ENCODE peak calls at places on chromosome 12, in ten cellular contexts. N is HCT116, D is A549, I is upper lobe of left lung, S is transverse colon, P is right lobe of liver, A is foreskin fibroblast, R is AG10803, G is neural progenitor cell, E is stomach. M is an unnamed sample.

GRCh38 chr12:1878695-1879094 is 39.8 kb downstream of the CACNA2D4 start:
- DNase-seq in E (no peak), S (no peak), D (no peak), G (no peak), A (no peak), P (no peak), N (no peak), I (no peak), R (no peak), M (peak)

GRCh38 chr12:264269-264668 is 1.6 kb upstream of the SLC6A13 start:
- DNase-seq in S (no peak), P (no peak), E (no peak), I (no peak), D (no peak), R (no peak), A (no peak), G (no peak), N (no peak), M (no peak)

GRCh38 chr12:1533205-1533601 is 61.2 kb downstream of the FBXL14 start:
- DNase-seq in R (peak), I (no peak), D (no peak), E (no peak), A (peak), N (no peak), P (no peak), G (no peak), S (no peak), M (no peak)

GRCh38 chr12:102417055-102417454 is 63.3 kb downstream of the IGF1 start:
- DNase-seq in P (peak), A (no peak), S (no peak), R (no peak), I (no peak), G (no peak), E (no peak), D (no peak), N (no peak), M (no peak)

GRCh38 chr12:115251727-115252126 is 567.8 kb upstream of the TBX3 start:
- DNase-seq in A (no peak), N (no peak), P (no peak), R (no peak), S (no peak), E (no peak), G (no peak), I (no peak), D (no peak), M (no peak)

GRCh38 chr12:120971299-120972180 is 6.8 kb upstream of the HNF1A start:
- DNase-seq in S (no peak), D (peak), P (no peak), R (peak), E (no peak), G (peak), N (peak), A (peak), I (no peak), M (no peak)

GRCh38 chr12:66137937-66138336 is 7.4 kb upstream of the LLPH start:
- DNase-seq in A (no peak), I (no peak), D (no peak), P (no peak), N (no peak), R (no peak), E (no peak), S (no peak), G (no peak), M (no peak)

GRCh38 chr12:82645414-82645813 is 41.3 kb upstream of the TMTC2 start:
- DNase-seq in A (no peak), N (no peak), I (no peak), G (no peak), S (no peak), D (no peak), R (no peak), E (no peak), P (no peak), M (no peak)

GRCh38 chr12:111024205-111024794 is 103.9 kb upstream of the MYL2 start:
- DNase-seq in S (peak), G (peak), P (peak), I (peak), D (peak), E (peak), N (peak), R (peak), A (peak), M (no peak)

GRCh38 chr12:28905220-28905940 is 243.7 kb upstream of the FAR2 start:
- DNase-seq in S (no peak), A (peak), G (no peak), I (no peak), P (no peak), E (no peak), D (no peak), N (no peak), R (no peak), M (no peak)

GRCh38 chr12:116390656-116391335 is 113.3 kb upstream of the MED13L start:
- DNase-seq in G (no peak), E (peak), N (no peak), S (no peak), R (no peak), D (no peak), P (no peak), I (no peak), A (no peak), M (no peak)

GRCh38 chr12:15278816-15279658 is 43.3 kb upstream of the PTPRO start:
- DNase-seq in P (no peak), D (no peak), N (no peak), S (peak), A (peak), E (peak), I (peak), R (peak), G (no peak), M (no peak)

GRCh38 chr12:112850343-112850742 is 56.4 kb upstream of the OAS1 start:
- DNase-seq in N (no peak), I (no peak), A (no peak), E (no peak), D (no peak), R (no peak), G (no peak), S (no peak), P (no peak), M (no peak)

GRCh38 chr12:125493704-125494308 is 428.6 kb downstream of the AACS start:
- DNase-seq in S (no peak), E (no peak), G (no peak), P (no peak), I (no peak), R (no peak), A (no peak), N (no peak), D (no peak), M (no peak)
- TF ChIP-seq CTCF in S (no peak), E (no peak), G (no peak), P (no peak), I (no peak), R (no peak), A (no peak), N (no peak), D (no peak), M (no peak)

GRCh38 chr12:56601503-56601902 is 28.6 kb downstream of the BAZ2A start:
- DNase-seq in A (no peak), I (no peak), N (no peak), D (peak), S (peak), E (no peak), P (no peak), R (no peak), G (no peak), M (no peak)
- TF ChIP-seq CTCF in A (no peak), I (no peak), N (no peak), D (peak), S (no peak), E (peak), P (no peak), R (peak), G (peak), M (no peak)

GRCh38 chr12:62021808-62022207 is 238.4 kb upstream of the USP15 start:
- DNase-seq in G (no peak), I (no peak), D (no peak), A (no peak), R (no peak), P (no peak), S (no peak), N (no peak), E (no peak), M (no peak)
- TF ChIP-seq CTCF in G (peak), I (no peak), D (peak), A (no peak), R (no peak), P (no peak), S (no peak), N (no peak), E (no peak), M (no peak)

GRCh38 chr12:39365364-39366001 is 77.4 kb downstream of the KIF21A start:
- DNase-seq in E (no peak), N (no peak), G (no peak), R (no peak), A (peak), I (no peak), S (no peak), P (no peak), D (no peak), M (no peak)
- TF ChIP-seq CTCF in E (peak), N (peak), G (peak), R (peak), A (no peak), I (no peak), S (no peak), P (peak), D (peak), M (peak)

GRCh38 chr12:79423560-79423959 is 267.2 kb downstream of the PAWR start:
- DNase-seq in D (no peak), S (no peak), P (no peak), N (no peak), E (no peak), R (peak), I (no peak), A (no peak), G (no peak), M (no peak)

GRCh38 chr12:79421236-79421740 is 269.5 kb downstream of the PAWR start:
- DNase-seq in D (no peak), S (no peak), N (no peak), P (no peak), I (no peak), G (no peak), R (no peak), E (no peak), A (no peak), M (no peak)

GRCh38 chr12:79422060-79422812 is 268.5 kb downstream of the PAWR start:
- DNase-seq in D (no peak), I (no peak), S (no peak), P (no peak), G (no peak), A (no peak), R (peak), N (no peak), E (no peak), M (no peak)

GRCh38 chr12:79424109-79424721 is 266.5 kb downstream of the PAWR start:
- DNase-seq in A (peak), P (no peak), I (no peak), N (no peak), G (peak), R (peak), S (no peak), E (no peak), D (peak), M (no peak)

GRCh38 chr12:79420146-79420618 is 270.6 kb downstream of the PAWR start:
- DNase-seq in E (no peak), R (peak), D (peak), N (peak), G (peak), S (no peak), I (no peak), P (no peak), A (peak), M (no peak)
- TF ChIP-seq CTCF in E (peak), R (peak), D (peak), N (peak), G (peak), S (peak), I (no peak), P (peak), A (peak), M (peak)

GRCh38 chr12:9319044-9319841 is 111.0 kb upstream of the PZP start:
- DNase-seq in G (peak), N (no peak), I (no peak), P (no peak), S (no peak), D (no peak), R (no peak), E (no peak), A (peak), M (no peak)
- TF ChIP-seq CTCF in G (no peak), N (no peak), I (no peak), P (peak), S (no peak), D (no peak), R (no peak), E (no peak), A (no peak), M (no peak)

GRCh38 chr12:52950553-52950952 is 1.6 kb downstream of the KRT18 start:
- DNase-seq in R (no peak), G (no peak), I (no peak), D (no peak), A (no peak), S (no peak), P (no peak), N (no peak), E (no peak), M (no peak)

GRCh38 chr12:52951640-52952039 is 2.7 kb downstream of the KRT18 start:
- DNase-seq in D (no peak), G (no peak), S (no peak), R (no peak), I (no peak), E (no peak), P (no peak), N (no peak), A (no peak), M (no peak)

GRCh38 chr12:52951126-52951525 is 2.2 kb downstream of the KRT18 start:
- DNase-seq in R (no peak), N (no peak), A (no peak), P (no peak), S (no peak), G (no peak), E (no peak), I (no peak), D (no peak), M (no peak)

GRCh38 chr12:52953181-52953841 is 4.4 kb downstream of the KRT18 start:
- DNase-seq in A (no peak), E (no peak), G (no peak), N (no peak), P (no peak), R (no peak), S (no peak), I (no peak), D (no peak), M (no peak)

DNA sequence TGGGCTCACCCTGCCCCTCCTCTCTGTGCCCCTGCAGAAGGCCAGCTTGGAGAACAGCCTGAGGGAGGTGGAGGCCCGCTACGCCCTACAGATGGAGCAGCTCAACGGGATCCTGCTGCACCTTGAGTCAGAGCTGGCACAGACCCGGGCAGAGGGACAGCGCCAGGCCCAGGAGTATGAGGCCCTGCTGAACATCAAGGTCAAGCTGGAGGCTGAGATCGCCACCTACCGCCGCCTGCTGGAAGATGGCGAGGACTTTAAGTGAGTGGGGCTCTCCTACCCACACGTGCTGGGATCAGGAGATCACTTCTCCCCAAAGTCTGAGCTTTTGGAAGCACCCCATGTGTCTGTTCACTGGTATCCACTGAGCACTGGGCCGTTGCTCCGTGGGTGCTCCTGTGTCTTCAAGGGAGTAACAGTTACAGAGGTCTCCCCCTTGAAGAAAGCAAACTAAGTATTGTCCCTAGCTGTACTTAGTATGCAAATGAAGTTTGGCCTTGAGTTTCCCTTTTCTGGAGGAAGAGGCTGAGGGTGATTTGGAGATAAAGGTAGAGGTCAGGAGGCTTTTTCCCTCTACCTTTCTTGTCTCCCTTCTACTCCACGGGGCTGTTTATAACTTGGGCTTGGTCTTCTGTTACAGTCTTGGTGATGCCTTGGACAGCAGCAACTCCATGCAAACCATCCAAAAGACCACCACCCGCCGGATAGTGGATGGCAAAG is 3.3 kb downstream of the KRT18 start:
- DNase-seq in S (peak), I (peak), P (peak), A (no peak), N (no peak), R (no peak), E (peak), D (no peak), G (no peak), M (no peak)
- TF ChIP-seq CTCF in S (no peak), I (peak), P (peak), A (no peak), N (no peak), R (no peak), E (peak), D (peak), G (no peak), M (no peak)

DNA sequence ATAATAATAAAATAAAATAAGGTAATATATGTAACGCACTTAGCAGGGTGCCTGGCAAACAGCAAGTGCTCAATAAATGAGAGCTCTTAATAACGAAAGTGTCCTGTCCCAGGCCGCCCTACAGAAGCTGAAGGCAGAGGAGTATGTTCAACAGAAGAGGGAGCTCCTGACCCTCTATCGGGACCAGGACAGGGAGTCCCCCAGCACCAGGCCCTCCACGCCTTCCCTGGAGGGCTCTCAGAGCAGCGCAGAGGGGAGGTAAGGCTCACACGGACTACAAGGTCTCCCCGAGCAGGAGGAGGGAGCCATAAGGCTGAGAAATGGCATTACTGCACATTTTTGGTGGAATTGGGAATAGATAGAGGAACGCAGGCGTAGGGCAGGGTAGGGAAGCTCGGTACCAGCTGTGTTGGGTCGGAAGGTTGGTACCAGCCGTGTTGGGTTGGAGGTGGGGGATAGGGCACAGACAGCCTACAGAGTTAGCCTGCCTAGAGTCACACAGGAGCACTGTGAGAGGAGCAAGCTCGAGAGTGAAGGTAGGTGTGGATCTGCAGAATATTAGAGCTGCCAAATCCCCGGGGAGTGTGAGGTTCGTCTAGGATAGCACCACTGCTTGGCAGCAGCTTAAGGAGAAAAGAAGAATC is 15.4 kb downstream of the TNFRSF1A start:
- DNase-seq in P (no peak), S (peak), A (peak), I (no peak), R (peak), G (peak), D (peak), N (no peak), E (peak), M (no peak)
- TF ChIP-seq CTCF in P (peak), S (peak), A (peak), I (no peak), R (peak), G (peak), D (peak), N (peak), E (peak), M (peak)

GRCh38 chr12:12356886-12357696 is at the start of gene BORCS5:
- DNase-seq in E (peak), D (peak), A (peak), G (peak), N (peak), I (peak), R (peak), P (peak), S (peak), M (peak)
- TF ChIP-seq CTCF in E (peak), D (peak), A (peak), G (peak), N (no peak), I (peak), R (peak), P (no peak), S (peak), M (peak)

M was measured in type B pancreatic cell.